ENCODE peak calls at places on chromosome 11, in ten cellular contexts. T, H, E, O, S, N, J, G, R and V are unnamed samples.

GRCh38 chr11:1458340-1459218 is 28.0 kb downstream of the MOB2 start:
- DNase-seq in E (peak), N (peak), R (no peak), O (no peak), T (peak), H (peak), S (no peak), J (no peak), G (no peak), V (no peak)

GRCh38 chr11:46050065-46050464 is 71.2 kb downstream of the PHF21A start:
- DNase-seq in H (peak), N (peak), T (no peak), R (peak), G (no peak), O (no peak), E (peak), J (peak), S (no peak), V (no peak)

GRCh38 chr11:16825968-16826367 is 87.5 kb downstream of the C11orf58 start:
- DNase-seq in R (no peak), H (no peak), O (no peak), J (no peak), N (no peak), G (no peak), T (no peak), E (no peak), S (no peak), V (no peak)

GRCh38 chr11:133993921-133994320 is 37.2 kb upstream of the IGSF9B start:
- DNase-seq in H (no peak), J (no peak), T (no peak), R (no peak), N (no peak), G (peak), O (no peak), S (no peak), E (no peak), V (no peak)

GRCh38 chr11:111845256-111846028 is 25.9 kb downstream of the ALG9 start:
- DNase-seq in O (no peak), H (no peak), G (no peak), E (peak), R (no peak), J (no peak), S (no peak), N (no peak), T (no peak), V (no peak)

GRCh38 chr11:65448074-65448417 is 25.4 kb downstream of the NEAT1 start:
- DNase-seq in R (no peak), N (no peak), T (no peak), H (no peak), E (no peak), O (no peak), J (no peak), S (no peak), G (no peak), V (no peak)

GRCh38 chr11:13465909-13466371 is 2.9 kb upstream of the BTBD10 start:
- DNase-seq in T (no peak), N (no peak), J (no peak), S (no peak), G (no peak), R (no peak), H (no peak), O (no peak), E (peak), V (no peak)

GRCh38 chr11:17921620-17922473 is 91.0 kb downstream of the SERGEF start:
- DNase-seq in T (no peak), E (peak), N (no peak), H (no peak), S (no peak), O (no peak), J (no peak), R (no peak), G (no peak), V (no peak)

GRCh38 chr11:121132211-121132976 is 31.4 kb downstream of the TECTA start:
- DNase-seq in T (no peak), S (no peak), R (no peak), N (no peak), E (no peak), G (no peak), J (no peak), H (no peak), O (no peak), V (no peak)

GRCh38 chr11:14357843-14358728 is 897 bp downstream of the RRAS2 start:
- DNase-seq in S (peak), H (peak), T (peak), N (no peak), G (peak), O (peak), R (no peak), J (no peak), E (peak), V (peak)

GRCh38 chr11:36619502-36619901 is 21.5 kb upstream of the RAG2 start:
- DNase-seq in T (no peak), G (no peak), N (no peak), O (no peak), R (no peak), S (no peak), H (no peak), E (no peak), J (no peak), V (no peak)

GRCh38 chr11:78325274-78325781 is 92.3 kb downstream of the GAB2 start:
- DNase-seq in J (no peak), O (no peak), N (no peak), S (no peak), T (no peak), E (no peak), H (no peak), G (no peak), R (no peak), V (no peak)

GRCh38 chr11:76071090-76071489 is 135.2 kb downstream of the WNT11 start:
- DNase-seq in R (no peak), S (no peak), T (no peak), O (no peak), E (no peak), H (no peak), G (no peak), J (no peak), N (no peak), V (no peak)

GRCh38 chr11:121416909-121417567 is 35.1 kb upstream of the SORL1 start:
- DNase-seq in R (peak), H (peak), T (peak), O (peak), J (peak), E (peak), S (peak), G (peak), N (peak), V (peak)

GRCh38 chr11:35036642-35037041 is 102.3 kb upstream of the CD44 start:
- DNase-seq in N (no peak), E (no peak), T (no peak), H (no peak), J (no peak), S (no peak), G (no peak), O (no peak), R (no peak), V (no peak)
- H3K4me3 ChIP-seq in N (no peak), E (no peak), T (no peak), H (no peak), J (no peak), S (no peak), G (no peak), O (no peak), R (no peak), V (no peak)

GRCh38 chr11:128520206-128520885 is 67.0 kb downstream of the ETS1 start:
- DNase-seq in N (no peak), J (no peak), R (no peak), H (no peak), O (no peak), E (no peak), T (no peak), S (no peak), G (no peak), V (no peak)
- H3K4me3 ChIP-seq in N (peak), J (peak), R (peak), H (peak), O (peak), E (peak), T (peak), S (peak), G (peak), V (peak)

GRCh38 chr11:72244317-72245231 is 598 bp upstream of the PHOX2A start:
- DNase-seq in N (no peak), H (no peak), J (no peak), S (no peak), G (no peak), T (no peak), O (no peak), R (no peak), E (no peak), V (peak)
- H3K4me3 ChIP-seq in N (peak), H (peak), J (peak), S (peak), G (no peak), T (peak), O (no peak), R (no peak), E (no peak), V (no peak)

GRCh38 chr11:88507771-88508557 is 170.4 kb upstream of the CTSC start:
- DNase-seq in H (no peak), N (no peak), T (no peak), S (no peak), J (no peak), O (no peak), R (no peak), E (no peak), G (no peak), V (no peak)
- H3K4me3 ChIP-seq in H (peak), N (peak), T (peak), S (no peak), J (no peak), O (peak), R (peak), E (no peak), G (no peak), V (no peak)

DNA sequence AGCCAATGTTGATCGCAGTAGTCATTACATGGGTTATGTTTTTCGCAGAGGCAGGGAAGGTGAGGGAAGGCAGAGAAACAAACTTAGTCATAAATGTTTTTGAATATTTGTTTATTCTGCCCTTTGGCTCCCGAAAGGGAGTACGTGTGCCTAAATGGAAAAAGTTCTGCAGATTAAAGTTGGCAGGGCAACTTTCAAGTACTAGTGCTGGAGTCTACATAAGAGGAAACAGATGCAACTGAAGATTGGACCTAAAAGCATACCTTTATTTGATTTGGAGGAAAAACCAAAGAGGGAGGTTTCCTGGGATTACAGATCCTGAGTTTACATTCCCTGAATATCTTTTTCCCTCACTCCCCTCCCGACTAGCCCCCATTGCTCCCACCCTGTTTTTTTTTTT is 5.7 kb downstream of the HSD17B12 start:
- DNase-seq in J (no peak), G (no peak), T (no peak), R (no peak), O (no peak), N (no peak), H (no peak), E (no peak), S (no peak), V (no peak)
- H3K4me3 ChIP-seq in J (no peak), G (no peak), T (no peak), R (no peak), O (no peak), N (no peak), H (no peak), E (no peak), S (no peak), V (no peak)

GRCh38 chr11:119100960-119101349 is 698 bp downstream of the DPAGT1 start:
- DNase-seq in J (no peak), H (no peak), G (no peak), O (peak), S (no peak), R (no peak), T (no peak), N (no peak), E (no peak), V (peak)

GRCh38 chr11:119099707-119100106 is 1.9 kb downstream of the DPAGT1 start:
- DNase-seq in R (no peak), O (no peak), G (no peak), T (no peak), E (no peak), J (no peak), H (no peak), S (no peak), N (no peak), V (peak)

GRCh38 chr11:119101759-119102423 is at the start of gene DPAGT1:
- DNase-seq in J (peak), S (peak), H (peak), T (peak), N (peak), G (peak), E (peak), O (peak), R (peak), V (peak)

GRCh38 chr11:119101367-119101758 is 290 bp downstream of the DPAGT1 start:
- DNase-seq in R (no peak), E (no peak), J (no peak), O (no peak), S (peak), H (no peak), T (peak), N (no peak), G (peak), V (no peak)

GRCh38 chr11:119100246-119100959 is 1.2 kb downstream of the DPAGT1 start:
- DNase-seq in G (no peak), R (no peak), J (no peak), N (no peak), E (peak), H (no peak), T (no peak), O (peak), S (no peak), V (no peak)
- H3K4me3 ChIP-seq in G (peak), R (peak), J (peak), N (peak), E (peak), H (peak), T (peak), O (peak), S (peak), V (peak)

GRCh38 chr11:12117200-12117995 is 7.0 kb downstream of the MICAL2 start:
- DNase-seq in O (no peak), S (no peak), G (no peak), E (peak), H (peak), N (peak), R (no peak), T (no peak), J (no peak), V (no peak)
- H3K4me3 ChIP-seq in O (no peak), S (no peak), G (no peak), E (no peak), H (no peak), N (peak), R (no peak), T (no peak), J (no peak), V (no peak)

DNA sequence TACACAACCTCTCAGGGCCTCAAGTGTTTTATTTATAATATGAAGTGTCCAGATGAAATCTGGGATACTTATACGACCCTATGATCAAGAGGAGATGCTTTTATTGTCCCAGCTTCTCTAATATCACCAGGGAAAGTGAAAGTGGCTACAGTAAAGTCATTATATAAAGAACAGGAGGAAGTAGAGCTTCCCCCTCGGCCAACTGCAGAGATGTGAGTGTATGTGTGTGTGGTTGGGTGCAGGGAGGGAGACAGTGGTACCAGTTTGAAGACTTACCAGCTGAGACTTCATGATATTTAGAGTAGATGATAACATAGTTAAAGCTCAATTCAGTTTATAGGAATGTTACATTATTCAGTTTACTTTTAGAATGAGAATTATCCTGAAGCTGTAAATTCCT is 373.6 kb upstream of the DDI1 start:
- DNase-seq in S (no peak), G (no peak), T (no peak), O (no peak), E (no peak), N (no peak), H (no peak), R (no peak), J (no peak), V (no peak)
- H3K4me3 ChIP-seq in S (no peak), G (no peak), T (no peak), O (no peak), E (no peak), N (no peak), H (no peak), R (no peak), J (no peak), V (no peak)

DNA sequence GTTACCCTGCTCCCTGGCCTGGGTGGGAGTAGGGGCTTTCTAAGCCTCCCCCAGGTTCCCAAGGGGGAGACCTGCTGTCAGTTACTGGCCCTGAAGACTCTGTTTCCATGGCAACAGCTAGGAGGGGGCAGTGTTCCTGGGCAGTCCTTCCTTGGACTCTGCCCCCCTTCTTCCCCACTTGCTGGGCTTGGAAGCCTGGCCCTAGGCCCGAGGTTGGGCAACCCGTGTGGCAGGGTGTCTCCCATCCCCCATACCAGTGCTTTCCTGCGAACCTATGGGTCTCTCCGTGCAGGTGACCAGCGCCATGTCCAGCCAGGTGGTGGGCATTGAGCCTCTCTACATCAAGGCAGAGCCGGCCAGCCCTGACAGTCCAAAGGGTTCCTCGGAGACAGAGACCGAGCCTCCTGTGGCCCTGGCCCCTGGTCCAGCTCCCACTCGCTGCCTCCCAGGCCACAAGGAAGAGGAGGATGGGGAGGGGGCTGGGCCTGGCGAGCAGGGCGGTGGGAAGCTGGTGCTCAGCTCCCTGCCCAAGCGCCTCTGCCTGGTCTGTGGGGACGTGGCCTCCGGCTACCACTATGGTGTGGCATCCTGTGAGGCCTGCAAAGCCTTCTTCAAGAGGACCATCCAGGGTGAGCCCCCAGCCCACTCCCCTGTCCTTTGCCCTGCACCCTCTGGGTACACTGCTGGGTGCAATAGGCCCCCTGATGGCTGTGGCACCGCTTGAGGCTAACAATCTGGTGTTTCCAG is 1.7 kb downstream of the ESRRA start:
- DNase-seq in S (no peak), T (no peak), N (no peak), O (peak), H (peak), E (no peak), J (no peak), R (no peak), G (peak), V (no peak)
- H3K4me3 ChIP-seq in S (peak), T (peak), N (peak), O (peak), H (peak), E (peak), J (no peak), R (peak), G (peak), V (peak)